ENCODE peak calls at places on chromosomes 1 and 21, in four cellular contexts. K is effector CD4-positive, alpha-beta T cell; O is left colon; M is erythroblast. R is an unnamed sample.

GRCh38 chr1:202023033-202023433 is 12.6 kb downstream of the ELF3 start:
- DNase-seq in K (no peak), O (peak; percentile 96), M (no peak), R (no peak)

GRCh38 chr1:11938722-11939526 is 4.4 kb downstream of the PLOD1 start:
- DNase-seq in K (no peak), O (no peak), M (no peak), R (no peak)

GRCh38 chr1:180927841-180928240 is 15.1 kb downstream of the KIAA1614 start:
- DNase-seq in K (no peak), O (no peak), M (no peak), R (no peak)

GRCh38 chr21:26782754-26783153 is 62.5 kb downstream of the ADAMTS1 start:
- DNase-seq in K (no peak), O (no peak), M (no peak), R (no peak)

GRCh38 chr1:231965615-231966014 is 339.0 kb downstream of the DISC1 start:
- DNase-seq in K (no peak), O (no peak), M (no peak), R (no peak)

GRCh38 chr21:41364308-41364707 is 2.5 kb downstream of the MX2 start:
- DNase-seq in K (no peak), O (no peak), M (no peak), R (peak; percentile 65)

GRCh38 chr1:107776898-107777663 is 187.9 kb downstream of the VAV3 start:
- DNase-seq in K (no peak), O (no peak), M (no peak), R (no peak)

GRCh38 chr1:220233927-220234326 is 38.3 kb downstream of the RAB3GAP2 start:
- DNase-seq in K (no peak), O (no peak), M (no peak), R (no peak)

GRCh38 chr21:30249936-30250335 is 32.8 kb downstream of the KRTAP24-1 start:
- DNase-seq in K (no peak), O (no peak), M (no peak), R (no peak)

GRCh38 chr1:161182214-161182613 is 4.9 kb upstream of the B4GALT3 start:
- DNase-seq in K (peak; percentile 41), O (no peak), M (peak; percentile 57), R (no peak)

GRCh38 chr1:168755800-168756418 is 26.9 kb upstream of the DPT start:
- DNase-seq in K (no peak), O (no peak), M (no peak), R (no peak)

GRCh38 chr1:55506686-55507577 is 291.8 kb upstream of the USP24 start:
- DNase-seq in K (no peak), O (peak; percentile 51), M (no peak), R (peak; percentile 88)

GRCh38 chr1:234877761-234878160 is 250.9 kb downstream of the TOMM20 start:
- DNase-seq in K (no peak), O (no peak), M (peak; percentile 38), R (no peak)

GRCh38 chr1:36321119-36321951 is 2.1 kb downstream of the EVA1B start:
- DNase-seq in K (no peak), O (peak; percentile 62), M (no peak), R (peak; percentile 97)

GRCh38 chr21:25565272-25566199 is 41.7 kb downstream of the MRPL39 start:
- DNase-seq in K (no peak), O (no peak), M (no peak), R (no peak)

GRCh38 chr1:209387271-209387968 is 196.1 kb upstream of the CAMK1G start:
- DNase-seq in K (no peak), O (no peak), M (no peak), R (no peak)

GRCh38 chr1:248857201-248857600 is 1.7 kb downstream of the ZNF692 start:
- DNase-seq in K (no peak), O (no peak), M (no peak), R (peak; percentile 71)

GRCh38 chr1:33254536-33254935 is 1.8 kb upstream of the ZNF362 start:
- DNase-seq in K (no peak), O (no peak), M (no peak), R (no peak)

GRCh38 chr1:227791425-227792090 is 23.9 kb upstream of the PRSS38 start:
- DNase-seq in K (no peak), O (no peak), M (no peak), R (no peak)

GRCh38 chr1:246579818-246580217 is 13.6 kb downstream of the CNST start:
- DNase-seq in K (no peak), O (no peak), M (peak; percentile 42), R (no peak)

GRCh38 chr1:58968360-58968952 is 184.6 kb upstream of the JUN start:
- DNase-seq in K (no peak), O (peak; percentile 79), M (no peak), R (no peak)

GRCh38 chr1:9316080-9316444 is 23.4 kb downstream of the SPSB1 start:
- DNase-seq in K (no peak), O (no peak), M (no peak), R (no peak)

GRCh38 chr1:200263203-200263602 is 146.6 kb downstream of the ZNF281 start:
- DNase-seq in K (no peak), O (no peak), M (no peak), R (no peak)

GRCh38 chr1:155218854-155219591 is 10.5 kb downstream of the MTX1 start:
- DNase-seq in K (no peak), O (no peak), M (peak; percentile 63), R (no peak)

GRCh38 chr1:119784127-119784781 is 15.5 kb upstream of the HMGCS2 start:
- DNase-seq in K (no peak), O (peak; percentile 69), M (peak; percentile 73), R (no peak)

GRCh38 chr1:77039739-77040138 is 172.5 kb downstream of the ST6GALNAC5 start:
- DNase-seq in K (no peak), O (no peak), M (no peak), R (no peak)

R was measured in osteocyte.